ENCODE peak calls at places on chromosomes 2 and 18, in eight cellular contexts. X is HT-29, W is LoVo, M is neural crest cell, N is fibroblast of villous mesenchyme, B is HT1080, Q is testis, O is progenitor cell of endocrine pancreas. I is an unnamed sample.

GRCh38 chr2:174180165-174180724 is 68.1 kb downstream of the OLA1 start:
- DNase-seq in N (no peak), Q (no peak), M (no peak), W (peak; percentile 9), X (peak; percentile 22), B (no peak), O (no peak), I (no peak)

GRCh38 chr2:240954436-240955305 is 43.7 kb upstream of the SNED1 start:
- DNase-seq in W (no peak), B (no peak), M (no peak), X (no peak), O (peak; percentile 6), Q (peak; percentile 8), N (no peak), I (no peak)

GRCh38 chr2:159753797-159754196 is 41.5 kb downstream of the MARCHF7 start:
- DNase-seq in O (no peak), X (no peak), B (no peak), M (no peak), W (no peak), N (no peak), Q (no peak), I (no peak)

GRCh38 chr18:21179590-21180220 is 62.3 kb upstream of the GREB1L start:
- DNase-seq in X (peak; percentile 73), M (peak; percentile 70), B (peak; percentile 48), Q (peak; percentile 77), W (peak; percentile 64), N (peak; percentile 69), O (peak; percentile 22), I (peak; percentile 73)

GRCh38 chr2:29066271-29066860 is 8.0 kb downstream of the PCARE start:
- DNase-seq in N (peak; percentile 77), M (no peak), Q (no peak), W (no peak), B (no peak), O (no peak), X (no peak), I (peak; percentile 68)

GRCh38 chr2:157150747-157151146 is 106.8 kb upstream of the GALNT5 start:
- DNase-seq in X (peak; percentile 63), M (no peak), Q (no peak), B (no peak), N (peak; percentile 62), W (peak; percentile 59), O (no peak), I (peak; percentile 74)

GRCh38 chr2:133240505-133241230 is 327.6 kb downstream of the NCKAP5 start:
- DNase-seq in Q (no peak), O (no peak), W (no peak), B (no peak), M (no peak), N (no peak), X (no peak), I (peak; percentile 16)

GRCh38 chr2:50116611-50117010 is 915.3 kb downstream of the NRXN1 start:
- DNase-seq in M (no peak), W (no peak), Q (no peak), N (no peak), X (no peak), B (no peak), O (no peak), I (no peak)

GRCh38 chr2:127888772-127889171 is 3.0 kb upstream of the AMMECR1L start:
- DNase-seq in Q (no peak), X (no peak), O (no peak), N (peak; percentile 61), W (no peak), M (no peak), B (no peak), I (no peak)

GRCh38 chr2:2158176-2158826 is 172.8 kb downstream of the MYT1L start:
- DNase-seq in X (no peak), Q (no peak), O (no peak), B (no peak), M (no peak), N (no peak), W (no peak), I (no peak)

GRCh38 chr2:47307066-47307465 is 95.9 kb upstream of the MSH2 start:
- DNase-seq in W (no peak), B (no peak), O (no peak), X (no peak), N (no peak), Q (no peak), M (no peak), I (peak; percentile 76)

GRCh38 chr2:108447947-108448677 is 894 bp upstream of the GCC2 start:
- DNase-seq in O (no peak), B (no peak), W (peak; percentile 48), X (no peak), M (no peak), Q (peak; percentile 26), N (no peak), I (no peak)

GRCh38 chr18:11696451-11696850 is 7.4 kb downstream of the GNAL start:
- DNase-seq in W (no peak), O (no peak), N (no peak), X (no peak), M (no peak), Q (no peak), B (no peak), I (no peak)

I was measured in IMR-90.